ENCODE peak calls at places on chromosomes 3 and 15, in four cellular contexts. K is HepG2, N is SK-N-SH, Y is K562. R is an unnamed sample.

GRCh38 chr15:22908830-22909229 is 70.4 kb downstream of the NIPA2 start:
- DNase-seq in N (no peak), K (no peak), Y (no peak), R (no peak)

GRCh38 chr3:179957264-179957845 is 79.4 kb downstream of the PEX5L start:
- DNase-seq in K (no peak), N (no peak), Y (no peak), R (peak)

GRCh38 chr3:55309336-55309735 is 177.8 kb downstream of the WNT5A start:
- DNase-seq in Y (no peak), N (no peak), K (no peak), R (no peak)

GRCh38 chr3:89179355-89179997 is 72.1 kb downstream of the EPHA3 start:
- DNase-seq in Y (no peak), N (no peak), K (no peak), R (no peak)

GRCh38 chr3:149638401-149639092 is 19.3 kb downstream of the WWTR1 start:
- DNase-seq in K (no peak), N (no peak), Y (no peak), R (no peak)

GRCh38 chr3:56826831-56827722 is 25.3 kb upstream of the ARHGEF3 start:
- DNase-seq in Y (no peak), K (peak), N (no peak), R (peak)

GRCh38 chr3:8752832-8753231 is 16.6 kb downstream of the OXTR start:
- DNase-seq in Y (no peak), N (no peak), K (no peak), R (no peak)

GRCh38 chr15:99399612-99400011 is 148.3 kb downstream of the LRRC28 start:
- DNase-seq in Y (no peak), N (no peak), K (no peak), R (no peak)

GRCh38 chr3:128075516-128076464 is 23.6 kb downstream of the SEC61A1 start:
- DNase-seq in K (no peak), Y (peak), N (peak), R (peak)

GRCh38 chr3:123834631-123835030 is 49.5 kb downstream of the MYLK start:
- DNase-seq in Y (no peak), N (no peak), K (no peak), R (no peak)

DNA sequence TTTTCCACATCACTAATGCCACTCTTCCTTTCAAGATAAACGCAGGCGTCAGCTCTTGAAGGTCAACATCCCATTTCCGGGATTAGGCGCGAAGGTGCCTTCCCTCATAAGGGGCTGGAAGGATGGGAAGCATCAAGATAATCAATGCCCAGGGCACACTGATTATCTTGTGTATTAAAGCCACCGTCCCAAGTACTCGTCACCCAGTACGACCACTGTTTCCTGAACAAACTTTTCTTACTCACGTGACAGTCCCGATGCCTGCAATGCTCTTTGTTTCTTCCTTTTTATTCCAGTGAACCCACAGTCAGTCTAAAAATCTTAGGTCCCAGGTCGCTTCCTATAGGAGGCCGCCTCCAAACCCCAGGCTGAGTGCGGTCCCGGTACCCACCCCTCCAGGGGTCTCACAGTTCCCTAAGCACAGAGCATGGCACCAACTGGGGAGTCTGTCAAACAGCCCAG is 679 bp downstream of the ANAPC13 start:
- DNase-seq in K (peak), Y (peak), N (peak), R (no peak)
- TF ChIP-seq GABPA in K (no peak), Y (no peak), N (no peak), R (no peak)

GRCh38 chr15:92879949-92880725 is 20.0 kb upstream of the CHD2 start:
- DNase-seq in N (no peak), K (no peak), Y (no peak), R (no peak)

GRCh38 chr15:92881838-92882696 is 18.1 kb upstream of the CHD2 start:
- DNase-seq in Y (peak), N (peak), K (peak), R (peak)

GRCh38 chr15:92881570-92881837 is 18.6 kb upstream of the CHD2 start:
- DNase-seq in N (no peak), K (no peak), Y (no peak), R (no peak)

GRCh38 chr15:92882697-92883642 is 17.2 kb upstream of the CHD2 start:
- DNase-seq in Y (no peak), K (no peak), N (peak), R (peak)

GRCh38 chr15:92880796-92881569 is 19.1 kb upstream of the CHD2 start:
- DNase-seq in K (no peak), N (no peak), Y (no peak), R (no peak)
- TF ChIP-seq GABPA in K (no peak), N (no peak), Y (no peak), R (no peak)

GRCh38 chr3:163335429-163335828 is 1742.9 kb downstream of the SI start:
- DNase-seq in N (no peak), K (no peak), Y (no peak), R (no peak)
- TF ChIP-seq GABPA in N (no peak), K (no peak), Y (no peak), R (no peak)

GRCh38 chr3:51959651-51960050 is 4.5 kb downstream of the GPR62 start:
- DNase-seq in N (no peak), Y (no peak), K (no peak), R (no peak)

GRCh38 chr3:51960386-51960785 is 5.2 kb downstream of the GPR62 start:
- DNase-seq in Y (no peak), K (no peak), N (no peak), R (no peak)

GRCh38 chr3:51961011-51961410 is 5.8 kb downstream of the GPR62 start:
- DNase-seq in N (no peak), K (no peak), Y (no peak), R (no peak)

GRCh38 chr3:51957520-51958205 is 2.5 kb downstream of the GPR62 start:
- DNase-seq in N (no peak), K (no peak), Y (no peak), R (no peak)

DNA sequence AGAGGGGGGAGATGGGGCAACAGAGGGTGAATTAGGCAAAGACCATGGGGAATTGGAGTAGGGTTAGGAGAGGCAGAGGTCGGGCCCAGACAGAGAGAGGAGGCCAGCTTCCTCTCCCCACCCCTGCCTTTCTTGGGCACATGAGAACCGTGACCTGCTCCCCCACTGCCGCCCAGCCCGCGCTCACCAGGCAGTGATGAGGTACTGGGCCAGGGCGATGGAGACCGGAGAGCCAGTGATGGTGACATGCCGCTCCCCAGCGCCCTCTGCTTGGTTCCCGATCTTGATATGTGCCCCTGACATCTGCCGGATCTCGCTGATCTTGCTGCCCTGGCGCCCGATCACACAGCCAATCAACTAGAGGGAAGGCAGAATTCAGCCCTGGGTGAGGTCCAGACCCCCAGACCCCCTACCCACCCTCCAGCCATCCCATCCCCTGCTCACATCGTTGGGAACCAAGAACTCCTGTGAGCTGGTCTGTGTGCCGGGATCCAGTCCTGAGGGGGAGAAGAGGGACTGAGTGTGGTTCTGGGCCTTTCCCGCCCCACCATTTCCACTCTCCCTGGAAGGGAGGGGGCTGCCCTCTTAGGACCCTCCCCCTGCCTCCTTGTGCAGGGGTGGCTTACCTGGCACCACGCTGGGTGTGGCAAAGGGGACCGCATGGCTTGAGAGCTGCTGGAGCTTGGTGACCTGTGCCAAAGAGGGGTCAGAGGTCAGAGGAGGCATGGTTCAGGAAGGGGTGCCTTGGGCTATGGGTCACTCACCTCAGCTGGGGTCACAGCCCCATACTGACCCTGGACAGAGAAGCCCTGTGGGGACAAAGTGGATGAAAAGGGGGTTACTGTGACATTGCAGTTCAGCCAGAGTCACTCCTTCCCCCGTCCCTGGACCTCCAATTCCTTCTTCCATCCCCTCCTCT is 3.7 kb downstream of the GPR62 start:
- DNase-seq in Y (no peak), N (no peak), K (no peak), R (no peak)
- TF ChIP-seq GABPA in Y (no peak), N (no peak), K (no peak), R (no peak)

GRCh38 chr3:42802876-42803799 is 1.2 kb downstream of the HIGD1A start:
- DNase-seq in N (peak), Y (peak), K (peak), R (no peak)
- TF ChIP-seq GABPA in N (no peak), Y (no peak), K (no peak), R (no peak)

GRCh38 chr15:52114656-52115055 is 2.1 kb upstream of the BCL2L10 start:
- DNase-seq in K (no peak), Y (no peak), N (no peak), R (no peak)
- TF ChIP-seq GABPA in K (no peak), Y (no peak), N (no peak), R (no peak)

DNA sequence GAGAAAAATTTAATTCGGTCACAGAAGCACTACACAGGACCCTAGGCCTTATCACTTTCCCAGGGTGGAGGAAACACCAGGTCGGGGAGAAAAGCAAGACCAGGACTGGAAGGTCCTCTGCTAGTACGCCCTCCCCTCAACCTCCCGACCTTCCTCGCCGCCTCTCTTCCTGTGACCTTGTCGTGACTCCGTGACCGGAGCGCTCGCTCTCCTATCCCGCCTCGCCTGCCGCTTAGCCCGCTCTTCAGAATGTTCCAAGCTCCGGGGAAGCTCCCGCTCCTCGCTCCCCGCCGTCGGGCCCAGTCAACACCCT is 534 bp downstream of the HIGD1A start:
- DNase-seq in N (peak), Y (peak), K (peak), R (peak)
- TF ChIP-seq GABPA in N (no peak), Y (peak), K (no peak), R (no peak)

GRCh38 chr3:22121068-22121706 is 370.2 kb upstream of the ZNF385D start:
- DNase-seq in K (peak), Y (no peak), N (no peak), R (no peak)
- TF ChIP-seq GABPA in K (no peak), Y (no peak), N (no peak), R (no peak)

GRCh38 chr3:16374047-16375019 is 109.3 kb downstream of the OXNAD1 start:
- DNase-seq in K (no peak), Y (no peak), N (no peak), R (no peak)
- TF ChIP-seq GABPA in K (no peak), Y (no peak), N (no peak), R (no peak)